ENCODE peak calls at places on chromosomes 5 and 9, in five cellular contexts. X, L, T, D and Z are unnamed samples.

GRCh38 chr9:34203275-34204010 is 24.6 kb downstream of the UBAP1 start:
- DNase-seq in X (no peak), L (no peak), T (no peak), D (no peak), Z (no peak)

GRCh38 chr5:180103487-180103886 is 31.9 kb upstream of the RNF130 start:
- DNase-seq in X (no peak), L (no peak), T (no peak), D (no peak), Z (no peak)

GRCh38 chr5:115809946-115810345 is 6.5 kb downstream of the CDO1 start:
- DNase-seq in X (no peak), L (no peak), T (no peak), D (no peak), Z (no peak)

GRCh38 chr5:44664711-44665100 is 144.0 kb upstream of the MRPS30 start:
- DNase-seq in X (no peak), L (no peak), T (no peak), D (no peak), Z (no peak)

GRCh38 chr9:70101265-70101664 is 57.6 kb downstream of the MAMDC2 start:
- DNase-seq in X (no peak), L (no peak), T (no peak), D (no peak), Z (no peak)

GRCh38 chr5:1971944-1972343 is 89.2 kb upstream of the IRX4 start:
- DNase-seq in X (peak), L (no peak), T (peak), D (no peak), Z (no peak)

GRCh38 chr9:96327694-96328352 is 25.8 kb upstream of the HSD17B3 start:
- DNase-seq in X (no peak), L (peak), T (peak), D (peak), Z (peak)

GRCh38 chr9:25261445-25261844 is 416.8 kb downstream of the TUSC1 start:
- DNase-seq in X (no peak), L (no peak), T (no peak), D (no peak), Z (no peak)

GRCh38 chr5:177457239-177458121 is 10.9 kb downstream of the PRR7 start:
- DNase-seq in X (no peak), L (peak), T (peak), D (peak), Z (peak)

GRCh38 chr9:132163876-132164603 is 2.2 kb downstream of the NTNG2 start:
- DNase-seq in X (peak), L (peak), T (no peak), D (no peak), Z (no peak)

GRCh38 chr5:134511796-134512660 is 13.4 kb upstream of the JADE2 start:
- DNase-seq in X (no peak), L (peak), T (peak), D (peak), Z (peak)

GRCh38 chr9:134187821-134188420 is 23.6 kb upstream of the RNU6ATAC start:
- DNase-seq in X (peak), L (no peak), T (no peak), D (no peak), Z (no peak)

GRCh38 chr5:128701301-128701700 is 163.3 kb upstream of the FBN2 start:
- DNase-seq in X (no peak), L (no peak), T (no peak), D (no peak), Z (no peak)

GRCh38 chr5:83777856-83778255 is 57.2 kb upstream of the HAPLN1 start:
- DNase-seq in X (no peak), L (no peak), T (no peak), D (no peak), Z (no peak)

GRCh38 chr9:137760426-137760825 is 117.2 kb upstream of the CACNA1B start:
- DNase-seq in X (no peak), L (no peak), T (no peak), D (no peak), Z (no peak)

GRCh38 chr9:6229604-6230003 is 14.0 kb downstream of the IL33 start:
- DNase-seq in X (no peak), L (no peak), T (no peak), D (no peak), Z (no peak)

GRCh38 chr5:71740015-71740753 is 21.1 kb downstream of the CARTPT start:
- DNase-seq in X (no peak), L (no peak), T (no peak), D (no peak), Z (no peak)

GRCh38 chr5:14008819-14009311 is 64.4 kb upstream of the DNAH5 start:
- DNase-seq in X (peak), L (no peak), T (no peak), D (peak), Z (no peak)

GRCh38 chr5:173618927-173619519 is 2.6 kb upstream of the BOD1 start:
- DNase-seq in X (no peak), L (peak), T (peak), D (peak), Z (peak)

GRCh38 chr9:124886866-124887492 is 25.0 kb downstream of the ARPC5L start:
- DNase-seq in X (no peak), L (no peak), T (no peak), D (no peak), Z (no peak)

GRCh38 chr5:165119175-165119574 is 1613.8 kb downstream of the MAT2B start:
- DNase-seq in X (no peak), L (no peak), T (no peak), D (no peak), Z (no peak)

GRCh38 chr5:96083361-96083881 is 121.8 kb upstream of the ELL2 start:
- DNase-seq in X (no peak), L (peak), T (no peak), D (no peak), Z (peak)